ENCODE peak calls at places on chromosomes 5 and 9, in five cellular contexts. One of them, this sample, is unnamed.

GRCh38 chr5:94908889-94909480 is 290.5 kb downstream of the SLF1 start:
- DNase-seq in ELR: peak; percentile 64
- DNase-seq in Kasumi-1: peak; percentile 3
- DNase-seq in head of caudate nucleus: no peak
- DNase-seq in stimulated activated CD8-positive, alpha-beta memory T cell treated with anti-CD3 and anti-CD28 coated beads, Interleukin-4, amount 100 ng/mL, for 48 hours: no peak
- DNase-seq in this sample: peak; percentile 46

GRCh38 chr5:140362875-140363630 is 3.1 kb downstream of the SLC4A9 start:
- DNase-seq in ELR: peak; percentile 82
- DNase-seq in Kasumi-1: peak; percentile 55
- DNase-seq in head of caudate nucleus: peak; percentile 84
- DNase-seq in stimulated activated CD8-positive, alpha-beta memory T cell treated with anti-CD3 and anti-CD28 coated beads, Interleukin-4, amount 100 ng/mL, for 48 hours: peak; percentile 95
- DNase-seq in this sample: peak; percentile 78

GRCh38 chr9:130288926-130289705 is 23.6 kb downstream of the HMCN2 start:
- DNase-seq in ELR: no peak
- DNase-seq in Kasumi-1: no peak
- DNase-seq in head of caudate nucleus: no peak
- DNase-seq in stimulated activated CD8-positive, alpha-beta memory T cell treated with anti-CD3 and anti-CD28 coated beads, Interleukin-4, amount 100 ng/mL, for 48 hours: no peak
- DNase-seq in this sample: no peak

GRCh38 chr9:124345751-124346281 is 69.4 kb downstream of the PSMB7 start:
- DNase-seq in ELR: no peak
- DNase-seq in Kasumi-1: no peak
- DNase-seq in head of caudate nucleus: no peak
- DNase-seq in stimulated activated CD8-positive, alpha-beta memory T cell treated with anti-CD3 and anti-CD28 coated beads, Interleukin-4, amount 100 ng/mL, for 48 hours: no peak
- DNase-seq in this sample: no peak

GRCh38 chr5:1318659-1319251 is 23.9 kb upstream of the TERT start:
- DNase-seq in ELR: no peak
- DNase-seq in Kasumi-1: no peak
- DNase-seq in head of caudate nucleus: no peak
- DNase-seq in stimulated activated CD8-positive, alpha-beta memory T cell treated with anti-CD3 and anti-CD28 coated beads, Interleukin-4, amount 100 ng/mL, for 48 hours: no peak
- DNase-seq in this sample: peak; percentile 49

GRCh38 chr5:59732301-59732700 is 161.2 kb downstream of the PDE4D start:
- DNase-seq in ELR: no peak
- DNase-seq in Kasumi-1: no peak
- DNase-seq in head of caudate nucleus: no peak
- DNase-seq in stimulated activated CD8-positive, alpha-beta memory T cell treated with anti-CD3 and anti-CD28 coated beads, Interleukin-4, amount 100 ng/mL, for 48 hours: no peak
- DNase-seq in this sample: no peak

GRCh38 chr5:68381060-68381459 is 165.5 kb downstream of the PIK3R1 start:
- DNase-seq in ELR: peak; percentile 15
- DNase-seq in Kasumi-1: no peak
- DNase-seq in head of caudate nucleus: no peak
- DNase-seq in stimulated activated CD8-positive, alpha-beta memory T cell treated with anti-CD3 and anti-CD28 coated beads, Interleukin-4, amount 100 ng/mL, for 48 hours: no peak
- DNase-seq in this sample: no peak

GRCh38 chr9:132114102-132114707 is 34.5 kb upstream of the MED27 start:
- DNase-seq in ELR: peak; percentile 64
- DNase-seq in Kasumi-1: peak; percentile 11
- DNase-seq in head of caudate nucleus: peak; percentile 80
- DNase-seq in stimulated activated CD8-positive, alpha-beta memory T cell treated with anti-CD3 and anti-CD28 coated beads, Interleukin-4, amount 100 ng/mL, for 48 hours: peak; percentile 72
- DNase-seq in this sample: peak; percentile 66

GRCh38 chr5:122200456-122200855 is 71.1 kb downstream of the ZNF474 start:
- DNase-seq in ELR: no peak
- DNase-seq in Kasumi-1: no peak
- DNase-seq in head of caudate nucleus: no peak
- DNase-seq in stimulated activated CD8-positive, alpha-beta memory T cell treated with anti-CD3 and anti-CD28 coated beads, Interleukin-4, amount 100 ng/mL, for 48 hours: no peak
- DNase-seq in this sample: no peak

GRCh38 chr9:14661421-14662059 is 31.7 kb downstream of the ZDHHC21 start:
- DNase-seq in ELR: peak; percentile 60
- DNase-seq in Kasumi-1: peak; percentile 43
- DNase-seq in head of caudate nucleus: no peak
- DNase-seq in stimulated activated CD8-positive, alpha-beta memory T cell treated with anti-CD3 and anti-CD28 coated beads, Interleukin-4, amount 100 ng/mL, for 48 hours: no peak
- DNase-seq in this sample: peak; percentile 63

GRCh38 chr9:124333180-124333579 is 75.4 kb downstream of the NEK6 start:
- DNase-seq in ELR: no peak
- DNase-seq in Kasumi-1: no peak
- DNase-seq in head of caudate nucleus: no peak
- DNase-seq in stimulated activated CD8-positive, alpha-beta memory T cell treated with anti-CD3 and anti-CD28 coated beads, Interleukin-4, amount 100 ng/mL, for 48 hours: no peak
- DNase-seq in this sample: no peak

GRCh38 chr5:87081511-87082372 is 185.9 kb upstream of the RASA1 start:
- DNase-seq in ELR: no peak
- DNase-seq in Kasumi-1: peak; percentile 96
- DNase-seq in head of caudate nucleus: peak; percentile 15
- DNase-seq in stimulated activated CD8-positive, alpha-beta memory T cell treated with anti-CD3 and anti-CD28 coated beads, Interleukin-4, amount 100 ng/mL, for 48 hours: peak; percentile 38
- DNase-seq in this sample: peak; percentile 93

GRCh38 chr9:3467593-3468219 is 58.1 kb downstream of the RFX3 start:
- DNase-seq in ELR: peak; percentile 71
- DNase-seq in Kasumi-1: peak; percentile 47
- DNase-seq in head of caudate nucleus: peak; percentile 44
- DNase-seq in stimulated activated CD8-positive, alpha-beta memory T cell treated with anti-CD3 and anti-CD28 coated beads, Interleukin-4, amount 100 ng/mL, for 48 hours: peak; percentile 57
- DNase-seq in this sample: peak; percentile 87

GRCh38 chr9:130043654-130044623 is 950 bp upstream of the FNBP1 start:
- DNase-seq in ELR: peak; percentile 48
- DNase-seq in Kasumi-1: no peak
- DNase-seq in head of caudate nucleus: no peak
- DNase-seq in stimulated activated CD8-positive, alpha-beta memory T cell treated with anti-CD3 and anti-CD28 coated beads, Interleukin-4, amount 100 ng/mL, for 48 hours: no peak
- DNase-seq in this sample: no peak

GRCh38 chr9:6930827-6931226 is 173.1 kb downstream of the KDM4C start:
- DNase-seq in ELR: peak; percentile 75
- DNase-seq in Kasumi-1: no peak
- DNase-seq in head of caudate nucleus: no peak
- DNase-seq in stimulated activated CD8-positive, alpha-beta memory T cell treated with anti-CD3 and anti-CD28 coated beads, Interleukin-4, amount 100 ng/mL, for 48 hours: no peak
- DNase-seq in this sample: no peak

GRCh38 chr5:146832985-146833732 is 45.4 kb downstream of the PPP2R2B start:
- DNase-seq in ELR: no peak
- DNase-seq in Kasumi-1: no peak
- DNase-seq in head of caudate nucleus: no peak
- DNase-seq in stimulated activated CD8-positive, alpha-beta memory T cell treated with anti-CD3 and anti-CD28 coated beads, Interleukin-4, amount 100 ng/mL, for 48 hours: no peak
- DNase-seq in this sample: no peak

GRCh38 chr5:37495210-37495609 is 116.1 kb downstream of the WDR70 start:
- DNase-seq in ELR: peak; percentile 61
- DNase-seq in Kasumi-1: peak; percentile 58
- DNase-seq in head of caudate nucleus: no peak
- DNase-seq in stimulated activated CD8-positive, alpha-beta memory T cell treated with anti-CD3 and anti-CD28 coated beads, Interleukin-4, amount 100 ng/mL, for 48 hours: no peak
- DNase-seq in this sample: peak; percentile 12

GRCh38 chr9:87909310-87910041 is 8.3 kb upstream of the SPATA31C1 start:
- DNase-seq in ELR: no peak
- DNase-seq in Kasumi-1: no peak
- DNase-seq in head of caudate nucleus: no peak
- DNase-seq in stimulated activated CD8-positive, alpha-beta memory T cell treated with anti-CD3 and anti-CD28 coated beads, Interleukin-4, amount 100 ng/mL, for 48 hours: no peak
- DNase-seq in this sample: no peak

GRCh38 chr9:107940622-107941021 is 451.1 kb upstream of the KLF4 start:
- DNase-seq in ELR: no peak
- DNase-seq in Kasumi-1: no peak
- DNase-seq in head of caudate nucleus: no peak
- DNase-seq in stimulated activated CD8-positive, alpha-beta memory T cell treated with anti-CD3 and anti-CD28 coated beads, Interleukin-4, amount 100 ng/mL, for 48 hours: no peak
- DNase-seq in this sample: no peak

GRCh38 chr9:38318755-38319495 is 73.6 kb upstream of the ALDH1B1 start:
- DNase-seq in ELR: peak; percentile 24
- DNase-seq in Kasumi-1: no peak
- DNase-seq in head of caudate nucleus: no peak
- DNase-seq in stimulated activated CD8-positive, alpha-beta memory T cell treated with anti-CD3 and anti-CD28 coated beads, Interleukin-4, amount 100 ng/mL, for 48 hours: no peak
- DNase-seq in this sample: no peak

GRCh38 chr5:134115806-134116175 is 1.3 kb downstream of the TCF7 start:
- DNase-seq in ELR: no peak
- DNase-seq in Kasumi-1: no peak
- DNase-seq in head of caudate nucleus: no peak
- DNase-seq in stimulated activated CD8-positive, alpha-beta memory T cell treated with anti-CD3 and anti-CD28 coated beads, Interleukin-4, amount 100 ng/mL, for 48 hours: no peak
- DNase-seq in this sample: peak; percentile 28